ENCODE peak calls at places on chromosomes 12 and 14, in six cellular contexts. One of them, this sample, is unnamed.

GRCh38 chr14:97943619-97944018 is 1146.4 kb downstream of the VRK1 start:
- DNase-seq in sigmoid colon: no peak
- DNase-seq in transverse colon: no peak
- DNase-seq in SK-N-SH: no peak
- DNase-seq in K562: no peak
- DNase-seq in A549: no peak
- DNase-seq in this sample: no peak

GRCh38 chr14:25001096-25001982 is 48.6 kb downstream of the STXBP6 start:
- DNase-seq in transverse colon: no peak
- DNase-seq in sigmoid colon: no peak
- DNase-seq in K562: no peak
- DNase-seq in SK-N-SH: no peak
- DNase-seq in A549: no peak
- DNase-seq in this sample: no peak

GRCh38 chr12:6340745-6341438 is 984 bp downstream of the TNFRSF1A start:
- DNase-seq in SK-N-SH: no peak
- DNase-seq in K562: no peak
- DNase-seq in A549: no peak
- DNase-seq in sigmoid colon: no peak
- DNase-seq in transverse colon: no peak
- DNase-seq in this sample: no peak

GRCh38 chr12:78571953-78572352 is 292.6 kb upstream of the SYT1 start:
- DNase-seq in sigmoid colon: no peak
- DNase-seq in transverse colon: no peak
- DNase-seq in A549: peak; percentile 15
- DNase-seq in SK-N-SH: no peak
- DNase-seq in K562: no peak
- DNase-seq in this sample: peak; percentile 22

GRCh38 chr12:122326597-122326996 is 60.3 kb upstream of the VPS33A start:
- DNase-seq in A549: no peak
- DNase-seq in transverse colon: no peak
- DNase-seq in SK-N-SH: no peak
- DNase-seq in sigmoid colon: no peak
- DNase-seq in K562: no peak
- DNase-seq in this sample: no peak

GRCh38 chr14:29216316-29216715 is 449.7 kb downstream of the FOXG1 start:
- DNase-seq in A549: no peak
- DNase-seq in SK-N-SH: no peak
- DNase-seq in transverse colon: no peak
- DNase-seq in K562: no peak
- DNase-seq in sigmoid colon: no peak
- DNase-seq in this sample: no peak

GRCh38 chr12:124194521-124195225 is 100.2 kb upstream of the RFLNA start:
- DNase-seq in sigmoid colon: no peak
- DNase-seq in transverse colon: no peak
- DNase-seq in SK-N-SH: peak; percentile 34
- DNase-seq in A549: no peak
- DNase-seq in K562: no peak
- DNase-seq in this sample: no peak

GRCh38 chr14:42490536-42490935 is 883.9 kb downstream of the LRFN5 start:
- DNase-seq in A549: no peak
- DNase-seq in sigmoid colon: no peak
- DNase-seq in transverse colon: no peak
- DNase-seq in SK-N-SH: no peak
- DNase-seq in K562: no peak
- DNase-seq in this sample: no peak

GRCh38 chr12:77231548-77231947 is 166.2 kb upstream of the E2F7 start:
- DNase-seq in transverse colon: peak; percentile 63
- DNase-seq in K562: no peak
- DNase-seq in A549: no peak
- DNase-seq in sigmoid colon: peak; percentile 82
- DNase-seq in SK-N-SH: peak; percentile 30
- DNase-seq in this sample: peak; percentile 82

GRCh38 chr12:111758120-111758561 is 8.6 kb upstream of the ALDH2 start:
- DNase-seq in sigmoid colon: no peak
- DNase-seq in A549: no peak
- DNase-seq in K562: no peak
- DNase-seq in transverse colon: no peak
- DNase-seq in SK-N-SH: no peak
- DNase-seq in this sample: no peak
- H3K4me3 ChIP-seq in sigmoid colon: no peak overlapping the region
- H3K4me3 ChIP-seq in A549: no peak overlapping the region
- H3K4me3 ChIP-seq in K562: no peak overlapping the region
- H3K4me3 ChIP-seq in transverse colon: no peak overlapping the region
- H3K4me3 ChIP-seq in SK-N-SH: no peak overlapping the region
- H3K4me3 ChIP-seq in this sample: no peak overlapping the region

GRCh38 chr12:106135781-106136180 is 3.0 kb downstream of the NUAK1 start:
- DNase-seq in transverse colon: no peak
- DNase-seq in SK-N-SH: no peak
- DNase-seq in K562: no peak
- DNase-seq in A549: peak; percentile 43
- DNase-seq in sigmoid colon: no peak
- DNase-seq in this sample: no peak
- H3K27ac ChIP-seq in transverse colon: peak overlapping the region; percentile 8
- H3K27ac ChIP-seq in SK-N-SH: peak overlapping the region; percentile 69
- H3K27ac ChIP-seq in K562: no peak overlapping the region
- H3K27ac ChIP-seq in A549: peak overlapping the region; percentile 99
- H3K27ac ChIP-seq in sigmoid colon: no peak overlapping the region
- H3K27ac ChIP-seq in this sample: no peak overlapping the region

GRCh38 chr12:93805736-93806141 is 128.6 kb downstream of the CRADD start:
- DNase-seq in A549: no peak
- DNase-seq in sigmoid colon: no peak
- DNase-seq in K562: no peak
- DNase-seq in transverse colon: no peak
- DNase-seq in SK-N-SH: no peak
- DNase-seq in this sample: no peak
- TF ChIP-seq EP300 in A549: no peak
- TF ChIP-seq EP300 in sigmoid colon: no peak
- TF ChIP-seq EP300 in K562: no peak
- TF ChIP-seq EP300 in transverse colon: peak; percentile 88
- TF ChIP-seq EP300 in SK-N-SH: no peak
- TF ChIP-seq EP300 in this sample: no peak

GRCh38 chr14:68788275-68789001 is 4.4 kb downstream of the ZFP36L1 start:
- DNase-seq in SK-N-SH: no peak
- DNase-seq in A549: no peak
- DNase-seq in sigmoid colon: no peak
- DNase-seq in K562: no peak
- DNase-seq in transverse colon: no peak
- DNase-seq in this sample: no peak
- H3K4me3 ChIP-seq in SK-N-SH: no peak overlapping the region
- H3K4me3 ChIP-seq in A549: peak overlapping the region; percentile 95
- H3K4me3 ChIP-seq in sigmoid colon: peak overlapping the region; percentile 81
- H3K4me3 ChIP-seq in K562: no peak overlapping the region
- H3K4me3 ChIP-seq in transverse colon: peak overlapping the region; percentile 73
- H3K4me3 ChIP-seq in this sample: peak overlapping the region; percentile 85

GRCh38 chr12:25438638-25439037 is 114.4 kb downstream of the LMNTD1 start:
- DNase-seq in K562: no peak
- DNase-seq in SK-N-SH: no peak
- DNase-seq in A549: no peak
- DNase-seq in sigmoid colon: no peak
- DNase-seq in transverse colon: no peak
- DNase-seq in this sample: no peak

GRCh38 chr12:25434493-25434892 is 118.6 kb downstream of the LMNTD1 start:
- DNase-seq in transverse colon: no peak
- DNase-seq in SK-N-SH: no peak
- DNase-seq in K562: no peak
- DNase-seq in A549: peak; percentile 16
- DNase-seq in sigmoid colon: no peak
- DNase-seq in this sample: no peak

GRCh38 chr12:25433581-25434325 is 119.3 kb downstream of the LMNTD1 start:
- DNase-seq in A549: no peak
- DNase-seq in K562: no peak
- DNase-seq in transverse colon: no peak
- DNase-seq in SK-N-SH: no peak
- DNase-seq in sigmoid colon: no peak
- DNase-seq in this sample: no peak

GRCh38 chr12:25435431-25435830 is 117.7 kb downstream of the LMNTD1 start:
- DNase-seq in A549: no peak
- DNase-seq in sigmoid colon: no peak
- DNase-seq in transverse colon: no peak
- DNase-seq in SK-N-SH: no peak
- DNase-seq in K562: no peak
- DNase-seq in this sample: no peak

GRCh38 chr12:25436206-25436912 is 116.7 kb downstream of the LMNTD1 start:
- DNase-seq in sigmoid colon: no peak
- DNase-seq in A549: peak; percentile 83
- DNase-seq in transverse colon: no peak
- DNase-seq in K562: peak; percentile 18
- DNase-seq in SK-N-SH: peak; percentile 64
- DNase-seq in this sample: peak; percentile 43
- H3K27ac ChIP-seq in sigmoid colon: no peak overlapping the region
- H3K27ac ChIP-seq in A549: peak overlapping the region; percentile 82
- H3K27ac ChIP-seq in transverse colon: no peak overlapping the region
- H3K27ac ChIP-seq in K562: no peak overlapping the region
- H3K27ac ChIP-seq in SK-N-SH: peak overlapping the region; percentile 16
- H3K27ac ChIP-seq in this sample: no peak overlapping the region